ENCODE peak calls at places on chromosomes 16 and 17, in five cellular contexts. X is GM12878, R is GM23338, K is K562, V is HepG2. Y is an unnamed sample. For H3K4me1, the result is how much of the 10 kb centered on the place peaks cover.

GRCh38 chr17:38701504-38702165 is 3.4 kb upstream of the MLLT6 start:
- DNase-seq in X (peak), R (peak), K (peak), V (peak), Y (peak)

GRCh38 chr17:34408439-34408838 is 45.4 kb upstream of the CCL1 start:
- DNase-seq in X (no peak), R (no peak), K (no peak), V (no peak), Y (no peak)

GRCh38 chr17:58238147-58238634 is at the start of gene LPO:
- DNase-seq in X (no peak), R (no peak), K (no peak), V (no peak), Y (no peak)

GRCh38 chr16:89168381-89169189 is 3.0 kb upstream of the CDH15 start:
- DNase-seq in X (no peak), R (no peak), K (no peak), V (no peak), Y (no peak)

GRCh38 chr16:46427340-46428107 is 193.7 kb downstream of the SHCBP1 start:
- DNase-seq in X (no peak), R (no peak), K (no peak), V (no peak), Y (no peak)

GRCh38 chr17:35082073-35082657 is 18.7 kb upstream of the RFFL start:
- DNase-seq in X (no peak), R (no peak), K (no peak), V (peak), Y (no peak)

GRCh38 chr17:44501866-44502265 is 1.3 kb downstream of the GPATCH8 start:
- DNase-seq in X (no peak), R (no peak), K (no peak), V (no peak), Y (no peak)

GRCh38 chr17:5866978-5867377 is 203.2 kb upstream of the WSCD1 start:
- DNase-seq in X (no peak), R (no peak), K (no peak), V (no peak), Y (no peak)

GRCh38 chr16:57324649-57325223 is 33.8 kb upstream of the CCL22 start:
- DNase-seq in X (no peak), R (no peak), K (no peak), V (no peak), Y (no peak)

GRCh38 chr17:74842146-74842598 is 17.5 kb downstream of the GRIN2C start:
- DNase-seq in X (no peak), R (peak), K (no peak), V (no peak), Y (no peak)

GRCh38 chr17:72603346-72604242 is 482.8 kb downstream of the SOX9 start:
- DNase-seq in X (no peak), R (no peak), K (no peak), V (no peak), Y (peak)

GRCh38 chr16:30351586-30352419 is 3.3 kb downstream of the CD2BP2 start:
- DNase-seq in X (no peak), R (no peak), K (no peak), V (no peak), Y (no peak)

GRCh38 chr17:6191405-6192095 is 121.4 kb downstream of the WSCD1 start:
- DNase-seq in X (no peak), R (no peak), K (no peak), V (no peak), Y (no peak)

GRCh38 chr16:31873556-31874353 is at the start of gene ZNF267:
- DNase-seq in X (peak), R (peak), K (peak), V (peak), Y (peak)

GRCh38 chr16:49690778-49691177 is 165.1 kb downstream of the ZNF423 start:
- DNase-seq in X (no peak), R (no peak), K (no peak), V (no peak), Y (no peak)

GRCh38 chr17:39792523-39793221 is 54.9 kb downstream of the GRB7 start:
- DNase-seq in X (no peak), R (no peak), K (no peak), V (no peak), Y (no peak)

GRCh38 chr17:39793473-39793872 is 55.7 kb downstream of the GRB7 start:
- DNase-seq in X (no peak), R (no peak), K (no peak), V (no peak), Y (no peak)

GRCh38 chr17:39794249-39794970 is 56.7 kb downstream of the GRB7 start:
- DNase-seq in X (peak), R (no peak), K (no peak), V (no peak), Y (no peak)

GRCh38 chr17:39787743-39788484 is 50.2 kb downstream of the GRB7 start:
- DNase-seq in X (no peak), R (peak), K (no peak), V (no peak), Y (no peak)

GRCh38 chr17:39791296-39791992 is 53.7 kb downstream of the GRB7 start:
- DNase-seq in X (no peak), R (peak), K (no peak), V (no peak), Y (no peak)
- TF ChIP-seq JUNB in X (peak), R (no peak), K (no peak), V (no peak), Y (no peak)

DNA sequence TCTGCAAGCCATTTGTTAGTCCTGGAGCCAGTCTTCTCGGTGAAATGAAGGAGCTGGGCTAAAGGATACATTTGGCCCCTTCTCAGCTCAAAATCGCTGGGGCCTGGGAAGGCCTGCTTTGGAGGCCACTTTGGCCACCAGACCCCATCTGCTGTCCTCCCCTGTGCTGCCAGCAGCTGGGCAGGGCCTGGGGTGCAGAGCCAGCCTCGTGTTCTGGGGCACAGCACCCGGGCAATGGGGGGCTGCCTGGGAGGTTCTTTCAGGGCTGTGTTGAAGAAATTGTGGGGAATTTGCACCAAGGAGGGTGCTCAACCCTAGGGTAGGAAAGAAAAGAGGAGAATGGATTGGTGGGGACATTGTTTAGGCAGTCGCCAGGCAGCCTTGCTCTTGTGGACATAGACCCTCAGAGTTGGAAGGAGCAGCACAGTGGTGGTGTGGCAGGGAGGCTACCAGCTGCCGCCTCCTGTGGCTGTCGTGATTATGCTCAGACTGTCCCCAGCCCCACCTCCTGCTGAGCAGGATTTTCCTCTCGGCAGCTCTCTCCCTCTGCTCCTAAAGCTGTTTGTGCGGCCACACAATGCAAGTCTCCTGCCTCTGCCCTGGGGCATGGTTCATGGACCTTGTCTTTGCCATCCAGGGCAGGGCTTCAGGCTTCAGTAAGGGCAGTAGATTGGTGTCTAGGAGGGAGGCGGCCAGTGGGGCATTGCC is 174.8 kb downstream of the NTN1 start:
- DNase-seq in X (no peak), R (peak), K (no peak), V (no peak), Y (no peak)
- H3K4me1 ChIP-seq in X (under half), R (under half), K (under half), V (under half), Y (under half)

DNA sequence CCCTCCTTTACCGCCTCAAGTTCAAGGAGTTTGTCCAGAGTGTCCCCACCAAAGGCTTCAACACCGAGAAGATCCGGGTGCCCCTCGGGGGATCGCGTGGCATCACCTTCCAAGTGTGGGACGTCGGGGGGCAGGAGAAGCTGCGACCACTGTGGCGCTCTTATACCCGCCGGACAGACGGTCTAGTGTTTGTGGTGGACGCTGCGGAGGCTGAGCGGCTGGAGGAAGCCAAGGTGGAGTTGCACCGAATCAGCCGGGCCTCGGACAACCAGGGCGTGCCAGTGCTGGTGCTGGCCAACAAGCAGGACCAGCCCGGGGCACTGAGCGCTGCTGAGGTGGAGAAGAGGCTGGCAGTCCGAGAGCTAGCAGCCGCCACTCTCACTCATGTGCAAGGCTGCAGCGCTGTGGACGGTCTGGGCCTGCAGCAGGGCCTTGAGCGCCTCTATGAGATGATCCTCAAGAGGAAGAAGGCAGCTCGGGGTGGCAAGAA is 1.1 kb downstream of the ARL4D start:
- DNase-seq in X (no peak), R (no peak), K (no peak), V (no peak), Y (peak)
- TF ChIP-seq JUNB in X (no peak), R (no peak), K (no peak), V (no peak), Y (no peak)

DNA sequence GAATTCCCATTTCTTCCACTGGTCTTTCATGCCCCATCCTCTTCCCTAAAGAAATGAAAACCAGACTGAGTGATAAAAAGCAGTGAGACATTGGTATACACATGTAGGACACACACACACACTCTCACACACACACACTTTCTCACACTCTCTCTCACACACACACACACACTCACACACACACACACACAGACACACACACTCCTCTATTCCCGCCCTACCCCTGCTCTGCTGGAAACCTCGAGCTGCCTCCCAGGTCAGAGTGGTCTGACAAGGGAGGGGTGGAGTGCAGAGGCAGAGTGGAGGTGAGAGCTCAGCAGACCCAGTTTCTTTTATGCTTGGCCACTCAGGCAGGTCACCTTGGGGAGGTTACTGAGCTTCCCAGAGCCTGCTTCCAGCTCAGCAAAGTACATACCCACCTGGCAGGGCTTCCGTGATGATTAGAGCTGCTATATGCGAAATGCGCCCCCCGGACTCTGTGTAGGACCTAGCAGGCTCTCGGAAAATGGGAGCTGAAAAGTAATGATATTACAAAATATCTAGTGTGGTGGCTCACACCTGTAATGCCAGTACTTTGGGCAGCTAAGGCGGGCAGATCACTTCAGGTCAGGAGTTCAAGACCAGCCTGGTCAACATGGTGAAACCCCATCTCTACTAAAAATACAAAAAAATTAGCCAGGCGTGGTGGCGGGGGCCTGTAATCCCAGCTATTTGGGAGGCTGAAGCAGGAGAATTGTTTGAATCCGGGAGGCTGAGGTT is 30.7 kb downstream of the CCR7 start:
- DNase-seq in X (no peak), R (no peak), K (no peak), V (no peak), Y (no peak)
- H3K4me1 ChIP-seq in X (half or more), R (under half), K (under half), V (half or more), Y (half or more)

GRCh38 chr17:61984826-61985225 is 57.0 kb upstream of the INTS2 start:
- DNase-seq in X (no peak), R (no peak), K (no peak), V (no peak), Y (no peak)

GRCh38 chr17:61980535-61980934 is 52.8 kb upstream of the INTS2 start:
- DNase-seq in X (no peak), R (no peak), K (no peak), V (no peak), Y (no peak)

GRCh38 chr17:61986898-61987297 is 59.1 kb upstream of the INTS2 start:
- DNase-seq in X (no peak), R (no peak), K (no peak), V (no peak), Y (peak)

GRCh38 chr17:61981323-61981722 is 53.5 kb upstream of the INTS2 start:
- DNase-seq in X (no peak), R (no peak), K (no peak), V (no peak), Y (no peak)
- TF ChIP-seq JUNB in X (no peak), R (no peak), K (no peak), V (no peak), Y (no peak)

DNA sequence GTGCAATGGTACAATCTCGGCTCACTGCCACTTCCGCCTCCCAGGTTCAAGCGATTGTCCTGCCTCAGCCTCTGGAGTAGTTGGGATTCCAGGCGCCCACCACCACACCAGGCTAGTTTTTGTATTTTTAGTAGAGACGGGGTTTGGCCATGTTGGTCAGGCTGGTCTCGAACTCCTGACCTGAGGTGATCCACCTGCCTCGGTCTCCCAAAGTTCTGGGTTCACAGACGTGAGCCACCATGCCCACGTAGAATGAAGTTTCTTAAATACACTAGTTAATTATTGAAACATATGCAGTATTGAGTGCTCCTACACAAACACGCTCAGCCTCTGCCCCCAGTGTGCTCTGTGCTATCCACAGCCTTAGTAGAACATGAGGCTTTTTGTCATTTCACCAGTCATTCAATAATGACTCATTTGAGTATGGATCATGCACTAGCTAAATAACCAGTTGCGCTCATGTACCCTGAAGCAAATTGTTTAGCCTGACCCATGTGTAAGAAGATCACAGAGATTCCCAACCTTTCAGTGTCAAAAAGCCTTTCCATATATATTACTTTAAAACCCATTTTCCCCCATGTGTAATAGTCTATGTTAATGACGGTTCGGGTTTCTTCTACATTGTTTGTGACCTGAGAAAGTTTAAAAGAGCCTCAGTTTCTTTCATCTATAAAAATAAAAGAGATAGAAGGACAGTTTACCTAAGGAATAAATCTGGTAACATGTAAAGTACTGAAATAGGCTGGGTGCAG is 49.7 kb downstream of the TUBD1 start:
- DNase-seq in X (peak), R (peak), K (peak), V (peak), Y (peak)
- H3K4me1 ChIP-seq in X (under half), R (under half), K (under half), V (half or more), Y (under half)